ENCODE peak calls at places on chromosomes 13 and 19, in five cellular contexts. F is IMR-90, R is foreskin fibroblast, N is BE2C, S is breast epithelium. X is an unnamed sample.

GRCh38 chr13:51926528-51926885 is 64.7 kb downstream of the CCDC70 start:
- DNase-seq in F (no peak), S (no peak), R (no peak), N (no peak), X (no peak)

GRCh38 chr13:77492982-77493381 is 42.5 kb upstream of the SCEL start:
- DNase-seq in N (peak; percentile 39), F (no peak), R (peak; percentile 53), S (no peak), X (no peak)

GRCh38 chr13:37884674-37885073 is 15.1 kb upstream of the TRPC4 start:
- DNase-seq in N (no peak), R (no peak), S (no peak), F (no peak), X (no peak)

GRCh38 chr19:33251526-33252090 is 26.0 kb upstream of the SLC7A10 start:
- DNase-seq in S (no peak), N (peak; percentile 7), R (no peak), F (no peak), X (no peak)

GRCh38 chr19:3025516-3025890 is 3.6 kb downstream of the TLE2 start:
- DNase-seq in S (no peak), F (no peak), R (no peak), N (no peak), X (no peak)

GRCh38 chr13:113364371-113364932 is 522 bp upstream of the GRTP1 start:
- DNase-seq in R (peak; percentile 40), N (no peak), F (no peak), S (peak; percentile 30), X (no peak)

GRCh38 chr19:10553943-10554381 is 10.3 kb downstream of the ATG4D start:
- DNase-seq in F (no peak), R (no peak), S (peak; percentile 45), N (no peak), X (no peak)

GRCh38 chr19:7534531-7534980 is 961 bp upstream of the PNPLA6 start:
- DNase-seq in N (peak; percentile 71), R (peak; percentile 93), S (peak; percentile 79), F (peak; percentile 87), X (peak; percentile 81)

GRCh38 chr13:50713849-50714248 is 129.6 kb downstream of the DLEU7 start:
- DNase-seq in S (no peak), F (peak; percentile 59), R (peak; percentile 77), N (no peak), X (peak; percentile 92)

GRCh38 chr19:6528544-6529121 is 2.2 kb upstream of the TNFSF9 start:
- DNase-seq in R (no peak), N (no peak), F (no peak), S (no peak), X (no peak)

GRCh38 chr19:47479701-47480503 is 4.1 kb downstream of the KPTN start:
- DNase-seq in S (no peak), N (no peak), R (peak; percentile 32), F (no peak), X (no peak)

GRCh38 chr13:92951273-92951820 is 275.3 kb upstream of the GPC6 start:
- DNase-seq in F (no peak), N (no peak), R (no peak), S (no peak), X (no peak)

GRCh38 chr19:4987286-4987685 is 18.4 kb downstream of the KDM4B start:
- DNase-seq in N (no peak), F (no peak), R (peak; percentile 24), S (no peak), X (peak; percentile 17)

GRCh38 chr13:70457474-70457873 is 349.2 kb upstream of the KLHL1 start:
- DNase-seq in R (no peak), F (no peak), N (no peak), S (no peak), X (no peak)

GRCh38 chr13:44429311-44429710 is 55.7 kb downstream of the SERP2 start:
- DNase-seq in S (no peak), F (no peak), N (no peak), R (no peak), X (no peak)

GRCh38 chr13:100442095-100442832 is 146.3 kb downstream of the GGACT start:
- DNase-seq in N (no peak), R (no peak), F (no peak), S (no peak), X (no peak)

GRCh38 chr19:53537523-53538377 is at the start of gene ZNF331:
- DNase-seq in R (peak; percentile 91), N (peak; percentile 80), S (peak; percentile 78), F (peak; percentile 83), X (peak; percentile 72)

GRCh38 chr19:47227347-47228167 is 3.4 kb downstream of the BBC3 start:
- DNase-seq in R (peak; percentile 98), S (peak; percentile 90), N (peak; percentile 78), F (peak; percentile 94), X (peak; percentile 97)

GRCh38 chr13:91123456-91124127 is 223.9 kb upstream of the MIR17HG start:
- DNase-seq in R (no peak), N (no peak), F (no peak), S (no peak), X (no peak)

GRCh38 chr13:111145506-111145905 is 30.4 kb downstream of the ARHGEF7 start:
- DNase-seq in N (no peak), R (no peak), F (no peak), S (no peak), X (no peak)

GRCh38 chr19:13164370-13165090 is 14.3 kb downstream of the IER2 start:
- DNase-seq in N (peak; percentile 91), R (peak; percentile 72), S (peak; percentile 65), F (peak; percentile 61), X (peak; percentile 24)

GRCh38 chr13:51913421-51914136 is 51.8 kb downstream of the CCDC70 start:
- DNase-seq in S (no peak), F (no peak), R (peak; percentile 12), N (peak; percentile 66), X (no peak)

GRCh38 chr19:3184847-3185481 is 766 bp upstream of the NCLN start:
- DNase-seq in S (peak; percentile 69), N (peak; percentile 79), R (peak; percentile 76), F (no peak), X (no peak)

GRCh38 chr13:99231726-99232125 is 26.5 kb downstream of the GPR18 start:
- DNase-seq in N (no peak), S (no peak), F (no peak), R (no peak), X (no peak)

GRCh38 chr13:90070362-90070761 is 1277.1 kb upstream of the MIR17HG start:
- DNase-seq in N (no peak), S (no peak), F (no peak), R (peak; percentile 0), X (no peak)

GRCh38 chr13:27131202-27131623 is 40.4 kb downstream of the USP12 start:
- DNase-seq in F (peak; percentile 55), N (no peak), R (peak; percentile 24), S (no peak), X (no peak)

GRCh38 chr13:62040078-62040477 is 624.4 kb upstream of the PCDH20 start:
- DNase-seq in S (no peak), F (no peak), N (no peak), R (no peak), X (no peak)

GRCh38 chr13:46751811-46752635 is 44.9 kb downstream of the ESD start:
- DNase-seq in R (peak; percentile 15), N (no peak), S (no peak), F (peak; percentile 45), X (peak; percentile 60)

DNA sequence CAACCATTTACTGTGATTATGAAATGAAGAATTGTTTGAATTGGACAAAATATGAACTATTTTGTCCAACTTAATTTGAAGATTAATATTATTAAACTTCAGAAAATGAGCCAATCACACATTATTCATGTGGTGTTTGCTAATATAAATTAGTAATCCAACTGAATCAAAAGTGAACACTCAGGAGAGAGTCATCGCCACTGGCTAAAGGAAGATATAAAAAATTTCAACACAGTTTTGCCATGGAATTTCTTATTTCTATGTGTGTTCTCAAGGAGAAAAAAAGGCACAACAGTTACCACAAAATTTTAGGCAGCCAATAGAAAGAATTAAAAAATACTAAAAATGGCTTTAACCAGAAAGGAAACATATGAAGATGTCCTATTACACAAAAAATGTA is 2683.8 kb downstream of the PCDH9 start:
- DNase-seq in F (no peak), S (no peak), N (no peak), R (peak; percentile 39), X (no peak)
- H3K4me3 ChIP-seq in F (no peak overlapping the region), S (no peak overlapping the region), N (no peak overlapping the region), R (no peak overlapping the region), X (no peak overlapping the region)

GRCh38 chr13:35293579-35293978 is 182.9 kb downstream of the MAB21L1 start:
- DNase-seq in F (no peak), S (no peak), N (no peak), R (no peak), X (no peak)

DNA sequence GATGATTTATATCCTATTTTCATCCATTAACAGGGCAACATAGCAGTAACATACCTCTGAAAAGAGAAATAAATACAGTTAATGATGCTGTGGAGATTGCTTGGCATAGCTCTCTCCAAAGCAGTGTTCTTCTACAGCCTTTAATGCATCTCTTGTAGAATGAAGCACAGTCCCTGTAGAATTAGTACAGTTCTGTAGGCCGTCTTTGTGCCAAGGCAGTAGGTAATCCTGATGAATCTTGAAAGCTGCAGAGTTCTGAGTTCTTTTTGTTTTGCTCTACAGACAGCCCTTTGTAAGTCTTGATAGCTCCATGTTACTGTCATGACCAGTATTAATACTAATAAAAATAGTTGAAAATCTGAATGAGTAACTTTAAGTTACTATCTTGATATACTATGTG is 184.2 kb downstream of the MAB21L1 start:
- DNase-seq in R (no peak), S (no peak), F (no peak), N (no peak), X (no peak)
- TF ChIP-seq CTCF in R (no peak), S (no peak), F (no peak), N (no peak), X (no peak)

GRCh38 chr19:38228491-38229439 is 4.7 kb upstream of the DPF1 start:
- DNase-seq in S (no peak), F (no peak), N (peak; percentile 88), R (no peak), X (no peak)

GRCh38 chr19:38229585-38230073 is 5.6 kb upstream of the DPF1 start:
- DNase-seq in R (peak; percentile 97), F (peak; percentile 91), N (peak; percentile 94), S (no peak), X (peak; percentile 85)

GRCh38 chr19:38234615-38235014 is 10.6 kb upstream of the DPF1 start:
- DNase-seq in F (no peak), S (no peak), N (no peak), R (no peak), X (no peak)

GRCh38 chr19:38231918-38232317 is 7.9 kb upstream of the DPF1 start:
- DNase-seq in S (no peak), R (no peak), F (no peak), N (no peak), X (no peak)

GRCh38 chr19:38233740-38234251 is 9.8 kb upstream of the DPF1 start:
- DNase-seq in N (peak; percentile 89), F (peak; percentile 59), R (peak; percentile 84), S (peak; percentile 36), X (peak; percentile 55)
- H3K4me3 ChIP-seq in N (no peak overlapping the region), F (no peak overlapping the region), R (no peak overlapping the region), S (no peak overlapping the region), X (no peak overlapping the region)

GRCh38 chr13:28953714-28954113 is 133.6 kb downstream of the MTUS2 start:
- DNase-seq in F (no peak), S (no peak), N (no peak), R (no peak), X (no peak)
- TF ChIP-seq CTCF in F (no peak), S (no peak), N (peak; percentile 15), R (no peak), X (no peak)

GRCh38 chr19:31346184-31346583 is 3.1 kb downstream of the TSHZ3 start:
- DNase-seq in N (no peak), S (no peak), F (no peak), R (no peak), X (no peak)
- H3K4me3 ChIP-seq in N (no peak overlapping the region), S (no peak overlapping the region), F (no peak overlapping the region), R (no peak overlapping the region), X (no peak overlapping the region)